ENCODE peak calls at places on chromosomes 2 and 18, in ten cellular contexts. G is Daoy; K is stimulated activated CD8-positive, alpha-beta memory T cell treated with anti-CD3 and anti-CD28 coated beads, Interleukin-2, amount 100 ng/mL, for 48 hours; A is pancreas; W is fibroblast of mammary gland; U is PC-9; M is colonic mucosa; I is GM23248; F is NCI-H1436; R is Peyer's patch. X is an unnamed sample.

GRCh38 chr18:30280861-30281470 is 761.6 kb downstream of the DSC3 start:
- DNase-seq in A (peak; percentile 23), M (peak; percentile 25), U (no peak), F (peak; percentile 8), I (peak; percentile 74), R (no peak), W (peak; percentile 60), K (no peak), G (peak; percentile 34), X (no peak)

GRCh38 chr2:21372654-21373053 is 248.9 kb downstream of the TDRD15 start:
- DNase-seq in K (no peak), W (no peak), M (no peak), G (peak; percentile 19), U (no peak), F (no peak), A (no peak), R (no peak), I (peak; percentile 2), X (no peak)

GRCh38 chr2:62306751-62307468 is 111.0 kb downstream of the B3GNT2 start:
- DNase-seq in M (peak; percentile 53), R (no peak), G (peak; percentile 35), A (peak; percentile 18), K (peak; percentile 45), U (peak; percentile 99), I (no peak), F (no peak), W (no peak), X (no peak)

GRCh38 chr2:179991344-179991743 is 15.8 kb downstream of the CWC22 start:
- DNase-seq in R (no peak), F (no peak), M (no peak), G (no peak), U (no peak), I (peak; percentile 38), K (no peak), A (no peak), W (peak; percentile 24), X (no peak)

GRCh38 chr2:24840962-24841945 is 48.0 kb downstream of the CENPO start:
- DNase-seq in U (no peak), G (no peak), K (no peak), W (no peak), R (peak; percentile 32), A (no peak), I (no peak), M (no peak), F (no peak), X (no peak)

GRCh38 chr2:118481336-118481735 is 366.1 kb downstream of the EN1 start:
- DNase-seq in K (no peak), G (no peak), I (no peak), M (no peak), U (no peak), A (no peak), W (no peak), F (no peak), R (no peak), X (no peak)

GRCh38 chr2:182594286-182594685 is 121.8 kb upstream of the DNAJC10 start:
- DNase-seq in W (peak; percentile 48), U (peak; percentile 46), A (no peak), R (no peak), G (no peak), F (no peak), M (no peak), I (peak; percentile 59), K (no peak), X (no peak)

GRCh38 chr2:15561574-15562344 is 625 bp upstream of the NBAS start:
- DNase-seq in K (peak; percentile 17), M (peak; percentile 49), U (no peak), I (peak; percentile 70), F (no peak), A (no peak), R (peak; percentile 61), W (peak; percentile 43), G (peak; percentile 29), X (no peak)

GRCh38 chr2:1752751-1753150 is 8.4 kb upstream of the PXDN start:
- DNase-seq in R (no peak), K (no peak), I (no peak), G (no peak), M (no peak), U (peak; percentile 34), A (no peak), F (no peak), W (no peak), X (no peak)

GRCh38 chr18:3454365-3455089 is 4.6 kb downstream of the TGIF1 start:
- DNase-seq in W (peak; percentile 73), A (peak; percentile 27), I (peak; percentile 73), F (no peak), M (peak; percentile 71), U (peak; percentile 52), G (peak; percentile 29), R (no peak), K (no peak), X (no peak)

GRCh38 chr2:239932881-239933735 is 92.0 kb downstream of the NDUFA10 start:
- DNase-seq in I (no peak), G (no peak), M (no peak), K (no peak), W (no peak), A (no peak), F (no peak), U (no peak), R (peak; percentile 33), X (peak; percentile 6)

GRCh38 chr2:170530803-170531564 is 184.2 kb upstream of the SP5 start:
- DNase-seq in W (no peak), G (no peak), F (no peak), M (no peak), I (no peak), U (no peak), K (no peak), R (no peak), A (no peak), X (no peak)

GRCh38 chr2:105926960-105927678 is 182.4 kb downstream of the NCK2 start:
- DNase-seq in M (peak; percentile 21), F (no peak), R (no peak), I (no peak), W (no peak), A (peak; percentile 46), U (peak; percentile 43), G (no peak), K (peak; percentile 26), X (no peak)

GRCh38 chr2:174617120-174617519 is 19.5 kb upstream of the WIPF1 start:
- DNase-seq in F (no peak), A (no peak), M (no peak), K (no peak), R (no peak), I (peak; percentile 53), G (no peak), U (no peak), W (peak; percentile 57), X (no peak)

GRCh38 chr2:72573232-72573631 is 252.6 kb downstream of the EXOC6B start:
- DNase-seq in G (no peak), W (no peak), A (no peak), I (peak; percentile 32), U (no peak), M (no peak), F (no peak), K (no peak), R (no peak), X (no peak)

GRCh38 chr2:201813996-201814845 is 7.9 kb downstream of the CDK15 start:
- DNase-seq in K (no peak), M (no peak), W (peak; percentile 68), G (no peak), U (no peak), A (no peak), R (no peak), I (no peak), F (no peak), X (no peak)

GRCh38 chr2:227890495-227891079 is 19.2 kb downstream of the DAW1 start:
- DNase-seq in K (no peak), I (peak; percentile 68), R (no peak), M (no peak), W (peak; percentile 72), U (no peak), A (no peak), F (peak; percentile 51), G (peak; percentile 17), X (no peak)

GRCh38 chr18:22469061-22469689 is 51.5 kb upstream of the CTAGE1 start:
- DNase-seq in U (no peak), F (no peak), M (no peak), W (no peak), A (no peak), G (no peak), I (no peak), R (no peak), K (no peak), X (no peak)